ENCODE peak calls at places on chromosomes 3 and 15, in four cellular contexts. I is thoracic aorta, R is lung, M is tibial nerve. X is an unnamed sample.

GRCh38 chr15:28960979-28961378 is 75.2 kb downstream of the APBA2 start:
- DNase-seq in R (no peak), M (no peak), I (no peak), X (peak; percentile 8)

GRCh38 chr3:88180398-88180999 is 30.7 kb downstream of the C3orf38 start:
- DNase-seq in R (no peak), M (peak; percentile 10), I (no peak), X (peak; percentile 23)

GRCh38 chr3:111621535-111621934 is 26.4 kb upstream of the ZBED2 start:
- DNase-seq in I (no peak), R (no peak), M (no peak), X (peak; percentile 28)

GRCh38 chr3:135226057-135226456 is 431.0 kb downstream of the EPHB1 start:
- DNase-seq in M (no peak), R (no peak), I (no peak), X (no peak)

GRCh38 chr3:117892991-117893390 is 1141.7 kb downstream of the IGSF11 start:
- DNase-seq in I (no peak), M (no peak), R (no peak), X (no peak)

GRCh38 chr3:149042766-149043386 is 43.5 kb downstream of the HLTF start:
- DNase-seq in R (no peak), M (no peak), I (no peak), X (no peak)

GRCh38 chr3:194984624-194985023 is 286.3 kb downstream of the XXYLT1 start:
- DNase-seq in I (no peak), R (no peak), M (no peak), X (no peak)

GRCh38 chr15:78831229-78832207 is 20.3 kb upstream of the ADAMTS7 start:
- DNase-seq in I (no peak), M (no peak), R (no peak), X (no peak)

GRCh38 chr3:185341616-185342457 is 21.1 kb upstream of the MAP3K13 start:
- DNase-seq in I (no peak), R (no peak), M (no peak), X (no peak)

GRCh38 chr3:10228248-10228950 is 19.9 kb upstream of the TATDN2 start:
- DNase-seq in I (no peak), R (no peak), M (no peak), X (no peak)

GRCh38 chr3:63096248-63097058 is 181.7 kb upstream of the SYNPR start:
- DNase-seq in I (no peak), R (no peak), M (no peak), X (no peak)

GRCh38 chr3:194584866-194585265 is 48.4 kb downstream of the TMEM44 start:
- DNase-seq in M (no peak), I (no peak), R (no peak), X (no peak)

GRCh38 chr3:160472344-160472743 is 22.8 kb upstream of the TRIM59 start:
- DNase-seq in M (no peak), R (no peak), I (no peak), X (no peak)

GRCh38 chr3:14633819-14634424 is 17.6 kb upstream of the CCDC174 start:
- DNase-seq in R (peak; percentile 46), I (no peak), M (peak; percentile 23), X (peak; percentile 85)

GRCh38 chr15:63381301-63382192 is at the start of gene CA12:
- DNase-seq in R (no peak), I (no peak), M (no peak), X (peak; percentile 44)

GRCh38 chr3:172126741-172127140 is 87.4 kb downstream of the FNDC3B start:
- DNase-seq in R (no peak), M (no peak), I (no peak), X (no peak)

GRCh38 chr3:141746962-141747361 is 8.9 kb downstream of the RNF7 start:
- DNase-seq in I (no peak), M (no peak), R (no peak), X (no peak)

GRCh38 chr3:34947849-34948248 is 691.5 kb upstream of the ARPP21 start:
- DNase-seq in R (no peak), I (no peak), M (no peak), X (peak; percentile 46)

GRCh38 chr15:23565395-23566069 is at the start of gene MKRN3:
- DNase-seq in I (no peak), R (no peak), M (no peak), X (no peak)

GRCh38 chr3:147934316-147935188 is 525.4 kb downstream of the ZIC1 start:
- DNase-seq in R (no peak), M (no peak), I (no peak), X (no peak)

GRCh38 chr15:25022233-25022632 is 67.4 kb downstream of the SNRPN start:
- DNase-seq in I (no peak), R (no peak), M (no peak), X (no peak)

GRCh38 chr15:40259021-40259420 is 20.2 kb downstream of the PAK6 start:
- DNase-seq in R (no peak), M (no peak), I (no peak), X (no peak)

GRCh38 chr15:60407406-60407805 is 9.6 kb upstream of the ANXA2 start:
- DNase-seq in R (no peak), I (no peak), M (no peak), X (no peak)

GRCh38 chr15:40059821-40060220 is 20.8 kb upstream of the SRP14 start:
- DNase-seq in I (no peak), M (no peak), R (no peak), X (no peak)

GRCh38 chr3:150270883-150271577 is 137.1 kb upstream of the TSC22D2 start:
- DNase-seq in M (no peak), I (no peak), R (no peak), X (no peak)

GRCh38 chr3:172713316-172713715 is 2.4 kb upstream of the NCEH1 start:
- DNase-seq in I (no peak), M (peak; percentile 17), R (no peak), X (no peak)

GRCh38 chr3:146133436-146133835 is 27.5 kb downstream of the PLOD2 start:
- DNase-seq in M (no peak), I (no peak), R (no peak), X (peak; percentile 62)

GRCh38 chr3:41880387-41880786 is 81.5 kb downstream of the ULK4 start:
- DNase-seq in I (no peak), R (no peak), M (no peak), X (no peak)

DNA sequence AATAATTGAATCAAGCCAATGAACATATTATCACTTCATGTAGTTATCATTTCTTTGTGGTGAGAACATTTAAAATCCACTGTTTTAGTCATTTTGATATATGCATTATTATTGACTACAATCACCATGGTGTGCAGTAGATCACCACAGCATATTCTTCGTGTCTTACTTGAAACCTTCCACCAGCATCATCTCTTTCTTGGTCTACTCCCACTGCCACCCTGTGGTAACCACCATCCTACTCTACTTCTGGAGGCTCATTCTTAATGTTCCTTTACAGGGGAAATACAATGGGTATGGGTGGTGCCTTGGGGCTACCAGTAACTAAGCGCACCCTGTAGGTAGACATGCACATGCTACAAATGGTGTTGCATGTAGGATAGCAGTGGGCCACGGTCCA is 25.4 kb downstream of the PXK start:
- DNase-seq in I (no peak), M (no peak), R (no peak), X (no peak)
- H3K4me1 ChIP-seq in I (peaks cover 6% of the 10 kb centered on the region), M (no peaks in the 10 kb centered on the region), R (peaks cover 6% of the 10 kb centered on the region), X (peaks cover 3% of the 10 kb centered on the region)

GRCh38 chr3:73432021-73432722 is 192.6 kb downstream of the PDZRN3 start:
- DNase-seq in R (no peak), M (peak; percentile 41), I (no peak), X (peak; percentile 62)

GRCh38 chr3:73431136-73431933 is 193.4 kb downstream of the PDZRN3 start:
- DNase-seq in R (no peak), I (no peak), M (no peak), X (no peak)

GRCh38 chr3:73433681-73434080 is 191.1 kb downstream of the PDZRN3 start:
- DNase-seq in I (no peak), M (no peak), R (no peak), X (peak; percentile 12)

GRCh38 chr3:73433079-73433478 is 191.7 kb downstream of the PDZRN3 start:
- DNase-seq in I (no peak), M (no peak), R (no peak), X (no peak)

DNA sequence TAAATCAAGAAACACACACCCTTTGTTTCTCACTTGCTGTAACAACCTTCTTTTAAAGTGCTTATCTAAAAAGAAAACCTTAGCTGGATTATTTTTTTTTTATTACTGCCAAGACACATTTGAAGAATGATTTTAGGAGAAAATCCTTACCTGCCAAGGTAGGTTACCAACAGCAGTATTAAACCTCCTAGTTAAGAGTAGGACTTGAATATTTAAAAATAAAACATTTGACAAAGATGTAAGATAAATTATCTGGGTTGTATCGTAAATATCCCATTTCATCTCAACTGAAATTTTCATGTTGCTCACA is 192.1 kb downstream of the PDZRN3 start:
- DNase-seq in I (no peak), M (no peak), R (no peak), X (no peak)
- TF ChIP-seq CTCF in I (no peak), M (peak; percentile 1), R (no peak), X (no peak)

GRCh38 chr3:168093790-168094189 is 1.9 kb downstream of the GOLIM4 start:
- DNase-seq in M (no peak), R (no peak), I (no peak), X (no peak)

GRCh38 chr3:168093229-168093628 is 2.5 kb downstream of the GOLIM4 start:
- DNase-seq in I (no peak), M (no peak), R (no peak), X (no peak)

GRCh38 chr3:168095611-168096209 is at the start of gene GOLIM4:
- DNase-seq in M (peak; percentile 88), R (peak; percentile 95), I (peak; percentile 84), X (peak; percentile 98)

GRCh38 chr3:168094877-168095610 is 680 bp downstream of the GOLIM4 start:
- DNase-seq in I (peak; percentile 4), R (peak; percentile 59), M (peak; percentile 54), X (peak; percentile 69)

DNA sequence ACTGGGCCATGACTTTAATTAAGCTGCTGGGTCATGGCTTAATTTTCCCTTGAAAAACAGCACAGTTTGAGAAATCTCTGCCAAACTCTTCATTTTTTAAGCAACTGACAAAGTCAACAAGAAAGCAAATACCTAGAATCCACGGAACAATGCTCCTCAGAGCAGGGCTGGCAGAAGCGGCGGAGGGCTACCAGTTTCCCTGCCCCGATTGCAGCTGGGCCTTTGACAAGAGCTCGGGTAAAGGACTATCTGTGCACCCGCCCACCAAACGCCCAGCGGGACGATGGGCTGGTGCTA is 1.2 kb downstream of the GOLIM4 start:
- DNase-seq in M (no peak), R (peak; percentile 46), I (peak; percentile 3), X (peak; percentile 66)
- H3K27ac ChIP-seq in M (peak overlapping the region; percentile 96), R (peak overlapping the region; percentile 91), I (peak overlapping the region; percentile 96), X (peak overlapping the region; percentile 72)

GRCh38 chr15:68677996-68678395 is 99.2 kb downstream of the CORO2B start:
- DNase-seq in R (no peak), M (no peak), I (no peak), X (no peak)

GRCh38 chr15:68674975-68675374 is 96.2 kb downstream of the CORO2B start:
- DNase-seq in M (no peak), I (no peak), R (no peak), X (peak; percentile 32)

GRCh38 chr15:68676011-68676605 is 97.3 kb downstream of the CORO2B start:
- DNase-seq in M (no peak), I (no peak), R (no peak), X (no peak)

GRCh38 chr15:68678746-68679145 is 100.0 kb downstream of the CORO2B start:
- DNase-seq in M (no peak), I (no peak), R (no peak), X (no peak)

DNA sequence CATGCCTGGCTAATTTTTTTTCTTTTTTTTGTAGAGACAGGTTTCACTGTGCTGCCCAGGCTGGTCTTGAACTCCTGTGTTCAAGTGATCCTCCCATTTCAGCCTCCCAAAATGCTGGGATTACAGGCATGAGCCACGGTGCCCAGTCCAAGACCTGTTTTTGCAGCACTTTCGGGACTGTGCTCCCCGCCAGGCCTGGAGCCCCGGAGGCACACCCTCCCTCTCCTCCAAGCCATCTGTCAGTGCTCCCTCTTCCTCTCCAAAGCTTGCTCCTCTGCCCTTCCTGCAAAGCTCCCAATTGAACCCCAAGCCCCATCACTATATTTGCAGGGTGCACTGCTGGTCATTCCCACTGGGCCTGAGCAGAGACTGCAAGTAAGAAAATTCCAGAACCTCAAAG is 98.1 kb downstream of the CORO2B start:
- DNase-seq in I (no peak), R (no peak), M (no peak), X (no peak)
- H3K4me1 ChIP-seq in I (no peaks in the 10 kb centered on the region), R (peaks cover 8% of the 10 kb centered on the region), M (no peaks in the 10 kb centered on the region), X (peaks cover 4% of the 10 kb centered on the region)

X was measured in cardiac muscle cell.